ENCODE peak calls at places on chromosome 6, in five cellular contexts. C is amniotic epithelial cell; W is HCEC 1CT; F is stimulated activated naive B cell treated with anti-CD40 and anti-IgM and Interleukin-4, amounts not matched to agents 10 μg/mL and 1 μg/mL and 100 μg/mL, for 72 hours; I is NCI-H1436 treated with DMSO at 0.1 percent for 48 hours. S is an unnamed sample.

GRCh38 chr6:161141173-161141572 is 132.7 kb downstream of the AGPAT4 start:
- DNase-seq in C (no peak), I (no peak), F (no peak), W (no peak), S (no peak)

GRCh38 chr6:91029211-91029610 is 442.3 kb upstream of the MAP3K7 start:
- DNase-seq in F (no peak), C (no peak), I (no peak), W (no peak), S (no peak)

GRCh38 chr6:147758305-147758704 is 249.8 kb downstream of the SAMD5 start:
- DNase-seq in W (no peak), I (no peak), C (peak; percentile 18), F (no peak), S (no peak)

GRCh38 chr6:43883698-43884659 is 114.0 kb downstream of the VEGFA start:
- DNase-seq in W (no peak), I (no peak), F (peak; percentile 8), C (no peak), S (peak; percentile 63)

GRCh38 chr6:109687271-109687721 is 3.7 kb downstream of the AK9 start:
- DNase-seq in C (peak; percentile 85), W (peak; percentile 97), I (no peak), F (no peak), S (no peak)

GRCh38 chr6:124974770-124975377 is 12.6 kb downstream of the RNF217 start:
- DNase-seq in F (no peak), I (no peak), W (no peak), C (no peak), S (no peak)

GRCh38 chr6:11197175-11197535 is 35.3 kb downstream of the NEDD9 start:
- DNase-seq in C (peak; percentile 81), W (peak; percentile 92), I (no peak), F (no peak), S (no peak)

GRCh38 chr6:151537561-151537960 is 43.7 kb downstream of the CCDC170 start:
- DNase-seq in I (no peak), F (no peak), C (peak; percentile 0), W (no peak), S (no peak)

GRCh38 chr6:32109114-32109764 is at the start of gene TNXB:
- DNase-seq in F (no peak), C (no peak), W (no peak), I (no peak), S (no peak)